ENCODE peak calls at places on chromosomes 4 and X, in seven cellular contexts. J is A549, B is AG09309, Z is non-pigmented ciliary epithelial cell, Q is LoVo, R is GM13976, Y is uterus. E is an unnamed sample.

GRCh38 chr4:41178372-41179085 is 35.8 kb downstream of the APBB2 start:
- DNase-seq in J (no peak), B (peak), Z (peak), Q (no peak), R (no peak), Y (no peak), E (no peak)

GRCh38 chr4:168521736-168522135 is 24.9 kb downstream of the PALLD start:
- DNase-seq in J (no peak), B (no peak), Z (no peak), Q (no peak), R (no peak), Y (no peak), E (no peak)

GRCh38 chr4:38857354-38858096 is 908 bp upstream of the TLR6 start:
- DNase-seq in J (peak), B (peak), Z (peak), Q (peak), R (peak), Y (peak), E (no peak)

GRCh38 chr4:123984881-123985280 is 588.3 kb downstream of the SPRY1 start:
- DNase-seq in J (no peak), B (no peak), Z (no peak), Q (no peak), R (no peak), Y (no peak), E (no peak)

GRCh38 chr4:16779028-16779675 is 119.3 kb downstream of the LDB2 start:
- DNase-seq in J (no peak), B (peak), Z (no peak), Q (no peak), R (no peak), Y (peak), E (no peak)

GRCh38 chr4:137367608-137368007 is 164.7 kb downstream of the PCDH18 start:
- DNase-seq in J (no peak), B (peak), Z (peak), Q (no peak), R (no peak), Y (no peak), E (no peak)

GRCh38 chr4:113222006-113222405 is 172.6 kb downstream of the ANK2 start:
- DNase-seq in J (no peak), B (no peak), Z (peak), Q (no peak), R (no peak), Y (no peak), E (no peak)

GRCh38 chrX:31384471-31384870 is 312.6 kb upstream of the FTHL17 start:
- DNase-seq in J (no peak), B (no peak), Z (no peak), Q (no peak), R (no peak), Y (no peak), E (no peak)

GRCh38 chrX:154728791-154729190 is 22.1 kb downstream of the GAB3 start:
- DNase-seq in J (no peak), B (no peak), Z (no peak), Q (no peak), R (no peak), Y (no peak), E (no peak)

GRCh38 chr4:40594261-40595178 is 35.1 kb downstream of the RBM47 start:
- DNase-seq in J (peak), B (peak), Z (peak), Q (no peak), R (no peak), Y (no peak), E (no peak)

GRCh38 chr4:119209077-119209476 is 3.4 kb upstream of the USP53 start:
- DNase-seq in J (peak), B (peak), Z (peak), Q (peak), R (peak), Y (no peak), E (no peak)

GRCh38 chr4:16437836-16438235 is 211.6 kb upstream of the TAPT1 start:
- DNase-seq in J (no peak), B (no peak), Z (no peak), Q (no peak), R (no peak), Y (no peak), E (no peak)

GRCh38 chr4:114921790-114922581 is 191.4 kb downstream of the NDST4 start:
- DNase-seq in J (no peak), B (no peak), Z (no peak), Q (no peak), R (no peak), Y (no peak), E (no peak)

GRCh38 chr4:25474690-25475089 is 97.6 kb downstream of the ANAPC4 start:
- DNase-seq in J (no peak), B (no peak), Z (no peak), Q (no peak), R (no peak), Y (no peak), E (no peak)

GRCh38 chr4:172750910-172751309 is 417.7 kb upstream of the GALNT7 start:
- DNase-seq in J (no peak), B (no peak), Z (no peak), Q (no peak), R (peak), Y (no peak), E (no peak)

GRCh38 chr4:165481458-165481857 is 102.7 kb downstream of the CPE start:
- DNase-seq in J (no peak), B (no peak), Z (no peak), Q (no peak), R (no peak), Y (no peak), E (no peak)

GRCh38 chrX:129318375-129318774 is 204.9 kb downstream of the SMARCA1 start:
- DNase-seq in J (peak), B (peak), Z (no peak), Q (peak), R (peak), Y (no peak), E (peak)

GRCh38 chr4:128068927-128069326 is 7.8 kb downstream of the LARP1B start:
- DNase-seq in J (peak), B (no peak), Z (no peak), Q (peak), R (no peak), Y (no peak), E (peak)

GRCh38 chr4:87057835-87058234 is 123.0 kb downstream of the AFF1 start:
- DNase-seq in J (no peak), B (no peak), Z (no peak), Q (peak), R (no peak), Y (no peak), E (no peak)

GRCh38 chr4:44984083-44984482 is 257.7 kb upstream of the GNPDA2 start:
- DNase-seq in J (no peak), B (no peak), Z (no peak), Q (no peak), R (no peak), Y (no peak), E (no peak)

GRCh38 chrX:9370888-9371287 is 94.0 kb upstream of the TBL1X start:
- DNase-seq in J (no peak), B (no peak), Z (no peak), Q (no peak), R (no peak), Y (no peak), E (no peak)

GRCh38 chrX:39528161-39528560 is 569.6 kb downstream of the BCOR start:
- DNase-seq in J (no peak), B (no peak), Z (no peak), Q (no peak), R (no peak), Y (no peak), E (peak)

GRCh38 chrX:459611-460010 is 72.9 kb upstream of the PPP2R3B start:
- DNase-seq in J (no peak), B (no peak), Z (no peak), Q (no peak), R (peak), Y (no peak), E (no peak)

GRCh38 chr4:102535398-102536082 is 34.4 kb downstream of the NFKB1 start:
- DNase-seq in J (no peak), B (peak), Z (peak), Q (no peak), R (no peak), Y (no peak), E (no peak)

GRCh38 chr4:37873383-37873782 is 17.5 kb upstream of the TBC1D1 start:
- DNase-seq in J (peak), B (no peak), Z (peak), Q (peak), R (no peak), Y (no peak), E (no peak)

GRCh38 chr4:149371021-149371420 is 444.6 kb downstream of the IQCM start:
- DNase-seq in J (peak), B (peak), Z (peak), Q (peak), R (peak), Y (no peak), E (peak)

GRCh38 chrX:9184231-9184630 is 150.3 kb upstream of the FAM9B start:
- DNase-seq in J (no peak), B (no peak), Z (no peak), Q (no peak), R (no peak), Y (no peak), E (no peak)

GRCh38 chrX:1941291-1941690 is 326.4 kb downstream of the ASMT start:
- DNase-seq in J (no peak), B (no peak), Z (no peak), Q (no peak), R (no peak), Y (no peak), E (no peak)

GRCh38 chr4:101218346-101218745 is 129.0 kb downstream of the PPP3CA start:
- DNase-seq in J (no peak), B (no peak), Z (no peak), Q (no peak), R (no peak), Y (no peak), E (no peak)

GRCh38 chr4:3762753-3763511 is 3.3 kb upstream of the ADRA2C start:
- DNase-seq in J (no peak), B (no peak), Z (no peak), Q (no peak), R (no peak), Y (no peak), E (no peak)

GRCh38 chr4:38328963-38329729 is 334.9 kb upstream of the KLF3 start:
- DNase-seq in J (no peak), B (no peak), Z (no peak), Q (no peak), R (no peak), Y (no peak), E (no peak)

GRCh38 chr4:116585240-116585639 is 500.1 kb downstream of the TRAM1L1 start:
- DNase-seq in J (no peak), B (no peak), Z (no peak), Q (no peak), R (no peak), Y (no peak), E (no peak)

GRCh38 chrX:33183366-33183765 is 28.0 kb downstream of the DMD start:
- DNase-seq in J (no peak), B (no peak), Z (no peak), Q (no peak), R (no peak), Y (peak), E (no peak)

GRCh38 chrX:50747471-50747900 is 66.5 kb downstream of the SHROOM4 start:
- DNase-seq in J (peak), B (peak), Z (peak), Q (peak), R (peak), Y (no peak), E (no peak)

GRCh38 chr4:24771241-24771640 is 24.1 kb upstream of the SOD3 start:
- DNase-seq in J (no peak), B (no peak), Z (no peak), Q (no peak), R (no peak), Y (peak), E (no peak)